ENCODE peak calls at places on chromosomes 16 and 17, in six cellular contexts. One of them, this sample, is unnamed.

GRCh38 chr17:77382356-77382911 is 241.7 kb downstream of the SEC14L1 start:
- ATAC-seq in HepG2: peak
- ATAC-seq in HCT116: no peak
- ATAC-seq in K562: no peak
- ATAC-seq in upper lobe of left lung: no peak
- ATAC-seq in GM12878: peak
- ATAC-seq in this sample: no peak

GRCh38 chr16:31718998-31719397 is 154.6 kb upstream of the ZNF267 start:
- ATAC-seq in HepG2: no peak
- ATAC-seq in HCT116: no peak
- ATAC-seq in K562: no peak
- ATAC-seq in upper lobe of left lung: no peak
- ATAC-seq in GM12878: no peak
- ATAC-seq in this sample: no peak

GRCh38 chr17:68800731-68801130 is 154.5 kb downstream of the ABCA8 start:
- ATAC-seq in HepG2: no peak
- ATAC-seq in HCT116: no peak
- ATAC-seq in K562: no peak
- ATAC-seq in upper lobe of left lung: peak
- ATAC-seq in GM12878: no peak
- ATAC-seq in this sample: peak

GRCh38 chr16:81519298-81520150 is 74.9 kb downstream of the CMIP start:
- ATAC-seq in HepG2: peak
- ATAC-seq in HCT116: no peak
- ATAC-seq in K562: no peak
- ATAC-seq in upper lobe of left lung: peak
- ATAC-seq in GM12878: peak
- ATAC-seq in this sample: no peak

GRCh38 chr17:40101367-40102210 is 1.2 kb upstream of the NR1D1 start:
- ATAC-seq in HepG2: no peak
- ATAC-seq in HCT116: no peak
- ATAC-seq in K562: no peak
- ATAC-seq in upper lobe of left lung: no peak
- ATAC-seq in GM12878: no peak
- ATAC-seq in this sample: no peak

GRCh38 chr16:81996664-81997529 is 14.4 kb downstream of the SDR42E1 start:
- ATAC-seq in HepG2: peak
- ATAC-seq in HCT116: peak
- ATAC-seq in K562: peak
- ATAC-seq in upper lobe of left lung: no peak
- ATAC-seq in GM12878: no peak
- ATAC-seq in this sample: peak

GRCh38 chr17:50594040-50594618 is 33.6 kb downstream of the CACNA1G start:
- ATAC-seq in HepG2: no peak
- ATAC-seq in HCT116: no peak
- ATAC-seq in K562: no peak
- ATAC-seq in upper lobe of left lung: no peak
- ATAC-seq in GM12878: no peak
- ATAC-seq in this sample: no peak

GRCh38 chr16:26816885-26817571 is 249.7 kb upstream of the C16orf82 start:
- ATAC-seq in HepG2: peak
- ATAC-seq in HCT116: no peak
- ATAC-seq in K562: peak
- ATAC-seq in upper lobe of left lung: peak
- ATAC-seq in GM12878: no peak
- ATAC-seq in this sample: no peak

GRCh38 chr16:89325861-89326471 is 108.5 kb downstream of the ZNF778 start:
- ATAC-seq in HepG2: no peak
- ATAC-seq in HCT116: no peak
- ATAC-seq in K562: peak
- ATAC-seq in upper lobe of left lung: peak
- ATAC-seq in GM12878: peak
- ATAC-seq in this sample: peak

GRCh38 chr17:17175917-17176316 is 30.2 kb downstream of the PLD6 start:
- ATAC-seq in HepG2: no peak
- ATAC-seq in HCT116: no peak
- ATAC-seq in K562: no peak
- ATAC-seq in upper lobe of left lung: peak
- ATAC-seq in GM12878: no peak
- ATAC-seq in this sample: no peak

GRCh38 chr17:34675605-34676004 is 96.2 kb downstream of the TMEM132E start:
- ATAC-seq in HepG2: no peak
- ATAC-seq in HCT116: no peak
- ATAC-seq in K562: no peak
- ATAC-seq in upper lobe of left lung: no peak
- ATAC-seq in GM12878: no peak
- ATAC-seq in this sample: no peak

GRCh38 chr17:79786930-79787643 is 9.1 kb downstream of the CBX2 start:
- ATAC-seq in HepG2: no peak
- ATAC-seq in HCT116: peak
- ATAC-seq in K562: no peak
- ATAC-seq in upper lobe of left lung: no peak
- ATAC-seq in GM12878: no peak
- ATAC-seq in this sample: no peak

GRCh38 chr17:80986816-80987480 is 4.7 kb upstream of the CHMP6 start:
- ATAC-seq in HepG2: peak
- ATAC-seq in HCT116: no peak
- ATAC-seq in K562: no peak
- ATAC-seq in upper lobe of left lung: peak
- ATAC-seq in GM12878: no peak
- ATAC-seq in this sample: no peak

GRCh38 chr17:246851-247421 is 65.5 kb upstream of the DOC2B start:
- ATAC-seq in HepG2: no peak
- ATAC-seq in HCT116: no peak
- ATAC-seq in K562: no peak
- ATAC-seq in upper lobe of left lung: no peak
- ATAC-seq in GM12878: no peak
- ATAC-seq in this sample: no peak

GRCh38 chr17:53150101-53150698 is 672.5 kb upstream of the KIF2B start:
- ATAC-seq in HepG2: peak
- ATAC-seq in HCT116: no peak
- ATAC-seq in K562: no peak
- ATAC-seq in upper lobe of left lung: no peak
- ATAC-seq in GM12878: no peak
- ATAC-seq in this sample: no peak

GRCh38 chr16:6193718-6194117 is 1096.1 kb upstream of the EEF2KMT start:
- ATAC-seq in HepG2: no peak
- ATAC-seq in HCT116: no peak
- ATAC-seq in K562: no peak
- ATAC-seq in upper lobe of left lung: no peak
- ATAC-seq in GM12878: no peak
- ATAC-seq in this sample: no peak

GRCh38 chr17:42920922-42921321 is 20.3 kb downstream of the G6PC1 start:
- ATAC-seq in HepG2: peak
- ATAC-seq in HCT116: no peak
- ATAC-seq in K562: no peak
- ATAC-seq in upper lobe of left lung: peak
- ATAC-seq in GM12878: peak
- ATAC-seq in this sample: peak

GRCh38 chr16:24423332-24423731 is 116.0 kb upstream of the RBBP6 start:
- ATAC-seq in HepG2: no peak
- ATAC-seq in HCT116: no peak
- ATAC-seq in K562: no peak
- ATAC-seq in upper lobe of left lung: no peak
- ATAC-seq in GM12878: no peak
- ATAC-seq in this sample: no peak

GRCh38 chr17:17167986-17168385 is 38.1 kb downstream of the PLD6 start:
- ATAC-seq in HepG2: peak
- ATAC-seq in HCT116: no peak
- ATAC-seq in K562: no peak
- ATAC-seq in upper lobe of left lung: no peak
- ATAC-seq in GM12878: no peak
- ATAC-seq in this sample: no peak

GRCh38 chr16:57401943-57402640 is 2.5 kb upstream of the CCL17 start:
- ATAC-seq in HepG2: peak
- ATAC-seq in HCT116: no peak
- ATAC-seq in K562: no peak
- ATAC-seq in upper lobe of left lung: no peak
- ATAC-seq in GM12878: peak
- ATAC-seq in this sample: no peak

GRCh38 chr17:12078791-12079190 is 58.1 kb downstream of the MAP2K4 start:
- ATAC-seq in HepG2: no peak
- ATAC-seq in HCT116: no peak
- ATAC-seq in K562: no peak
- ATAC-seq in upper lobe of left lung: no peak
- ATAC-seq in GM12878: no peak
- ATAC-seq in this sample: no peak

GRCh38 chr17:75832164-75832651 is 12.0 kb downstream of the UNC13D start:
- ATAC-seq in HepG2: no peak
- ATAC-seq in HCT116: no peak
- ATAC-seq in K562: no peak
- ATAC-seq in upper lobe of left lung: peak
- ATAC-seq in GM12878: peak
- ATAC-seq in this sample: peak

GRCh38 chr17:1830288-1830687 is 483 bp downstream of the RPA1 start:
- ATAC-seq in HepG2: peak
- ATAC-seq in HCT116: no peak
- ATAC-seq in K562: peak
- ATAC-seq in upper lobe of left lung: no peak
- ATAC-seq in GM12878: peak
- ATAC-seq in this sample: no peak

GRCh38 chr17:46917516-46917915 is 5.4 kb upstream of the GOSR2 start:
- ATAC-seq in HepG2: no peak
- ATAC-seq in HCT116: peak
- ATAC-seq in K562: no peak
- ATAC-seq in upper lobe of left lung: no peak
- ATAC-seq in GM12878: no peak
- ATAC-seq in this sample: no peak

GRCh38 chr16:77220427-77220826 is 21.2 kb downstream of the SYCE1L start:
- ATAC-seq in HepG2: no peak
- ATAC-seq in HCT116: no peak
- ATAC-seq in K562: no peak
- ATAC-seq in upper lobe of left lung: no peak
- ATAC-seq in GM12878: peak
- ATAC-seq in this sample: no peak

GRCh38 chr16:50444546-50444945 is 75.8 kb upstream of the BRD7 start:
- ATAC-seq in HepG2: no peak
- ATAC-seq in HCT116: no peak
- ATAC-seq in K562: no peak
- ATAC-seq in upper lobe of left lung: no peak
- ATAC-seq in GM12878: no peak
- ATAC-seq in this sample: no peak

GRCh38 chr16:88904676-88905365 is 38.4 kb upstream of the PABPN1L start:
- ATAC-seq in HepG2: no peak
- ATAC-seq in HCT116: no peak
- ATAC-seq in K562: no peak
- ATAC-seq in upper lobe of left lung: no peak
- ATAC-seq in GM12878: no peak
- ATAC-seq in this sample: no peak

GRCh38 chr17:41635121-41636097 is 11.0 kb upstream of the KRT17 start:
- ATAC-seq in HepG2: peak
- ATAC-seq in HCT116: no peak
- ATAC-seq in K562: peak
- ATAC-seq in upper lobe of left lung: no peak
- ATAC-seq in GM12878: no peak
- ATAC-seq in this sample: no peak

GRCh38 chr17:58605470-58605869 is 86.4 kb downstream of the TEX14 start:
- ATAC-seq in HepG2: peak
- ATAC-seq in HCT116: peak
- ATAC-seq in K562: no peak
- ATAC-seq in upper lobe of left lung: no peak
- ATAC-seq in GM12878: peak
- ATAC-seq in this sample: no peak

GRCh38 chr17:33038740-33039139 is 47.1 kb downstream of the SPACA3 start:
- ATAC-seq in HepG2: peak
- ATAC-seq in HCT116: peak
- ATAC-seq in K562: peak
- ATAC-seq in upper lobe of left lung: peak
- ATAC-seq in GM12878: peak
- ATAC-seq in this sample: no peak
- TF ChIP-seq POLR2AphosphoS5 in HepG2: no peak
- TF ChIP-seq POLR2AphosphoS5 in HCT116: no peak
- TF ChIP-seq POLR2AphosphoS5 in K562: no peak
- TF ChIP-seq POLR2AphosphoS5 in upper lobe of left lung: no peak
- TF ChIP-seq POLR2AphosphoS5 in GM12878: no peak
- TF ChIP-seq POLR2AphosphoS5 in this sample: no peak

DNA sequence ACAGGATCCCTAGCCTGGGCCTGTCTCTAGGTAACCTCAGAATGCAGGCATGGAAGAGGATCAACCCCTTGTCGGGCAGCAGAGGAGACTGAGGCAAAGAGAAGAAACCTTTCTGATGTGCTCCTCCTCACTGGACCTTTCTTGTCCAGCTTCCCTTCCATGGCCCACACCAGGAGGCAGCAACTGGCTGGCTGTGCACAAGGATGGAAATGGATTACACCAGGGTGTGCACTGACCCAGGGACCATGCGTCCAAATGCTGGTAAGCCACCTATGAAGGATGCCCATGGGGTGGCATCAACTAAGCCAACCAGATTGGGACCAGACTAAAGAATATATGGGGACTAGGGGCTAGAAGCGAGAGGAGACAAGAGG is 83.0 kb downstream of the N4BP1 start:
- ATAC-seq in HepG2: peak
- ATAC-seq in HCT116: no peak
- ATAC-seq in K562: no peak
- ATAC-seq in upper lobe of left lung: no peak
- ATAC-seq in GM12878: no peak
- ATAC-seq in this sample: no peak
- H3K27ac ChIP-seq in HepG2: no peak
- H3K27ac ChIP-seq in HCT116: no peak
- H3K27ac ChIP-seq in K562: no peak
- H3K27ac ChIP-seq in upper lobe of left lung: no peak
- H3K27ac ChIP-seq in GM12878: no peak
- H3K27ac ChIP-seq in this sample: no peak

GRCh38 chr16:83952940-83953795 is at the start of gene OSGIN1:
- ATAC-seq in HepG2: peak
- ATAC-seq in HCT116: peak
- ATAC-seq in K562: peak
- ATAC-seq in upper lobe of left lung: peak
- ATAC-seq in GM12878: peak
- ATAC-seq in this sample: peak
- TF ChIP-seq POLR2A in HepG2: peak
- TF ChIP-seq POLR2A in HCT116: peak
- TF ChIP-seq POLR2A in K562: peak
- TF ChIP-seq POLR2A in upper lobe of left lung: peak
- TF ChIP-seq POLR2A in GM12878: peak
- TF ChIP-seq POLR2A in this sample: peak

GRCh38 chr17:82270651-82271050 is 2.8 kb downstream of the CSNK1D start:
- ATAC-seq in HepG2: no peak
- ATAC-seq in HCT116: no peak
- ATAC-seq in K562: no peak
- ATAC-seq in upper lobe of left lung: no peak
- ATAC-seq in GM12878: no peak
- ATAC-seq in this sample: no peak

GRCh38 chr17:82266142-82266541 is 7.4 kb downstream of the CSNK1D start:
- ATAC-seq in HepG2: no peak
- ATAC-seq in HCT116: no peak
- ATAC-seq in K562: no peak
- ATAC-seq in upper lobe of left lung: no peak
- ATAC-seq in GM12878: no peak
- ATAC-seq in this sample: no peak

GRCh38 chr17:82269882-82270500 is 3.5 kb downstream of the CSNK1D start:
- ATAC-seq in HepG2: no peak
- ATAC-seq in HCT116: no peak
- ATAC-seq in K562: no peak
- ATAC-seq in upper lobe of left lung: no peak
- ATAC-seq in GM12878: no peak
- ATAC-seq in this sample: no peak

GRCh38 chr17:82269138-82269881 is 4.2 kb downstream of the CSNK1D start:
- ATAC-seq in HepG2: no peak
- ATAC-seq in HCT116: no peak
- ATAC-seq in K562: no peak
- ATAC-seq in upper lobe of left lung: no peak
- ATAC-seq in GM12878: no peak
- ATAC-seq in this sample: no peak

GRCh38 chr17:82267575-82268379 is 5.7 kb downstream of the CSNK1D start:
- ATAC-seq in HepG2: peak
- ATAC-seq in HCT116: peak
- ATAC-seq in K562: peak
- ATAC-seq in upper lobe of left lung: peak
- ATAC-seq in GM12878: peak
- ATAC-seq in this sample: peak
- TF ChIP-seq POLR2AphosphoS5 in HepG2: no peak
- TF ChIP-seq POLR2AphosphoS5 in HCT116: no peak
- TF ChIP-seq POLR2AphosphoS5 in K562: no peak
- TF ChIP-seq POLR2AphosphoS5 in upper lobe of left lung: peak
- TF ChIP-seq POLR2AphosphoS5 in GM12878: no peak
- TF ChIP-seq POLR2AphosphoS5 in this sample: peak

This sample was measured in gastroesophageal sphincter.